ENCODE peak calls at places on chromosomes 2 and 18, in seven cellular contexts. N is cardiac muscle cell; D is CD8-positive, alpha-beta T cell; K is GM23338; F is vagina; W is heart left ventricle; H is WERI-Rb-1. I is an unnamed sample.

GRCh38 chr18:13621886-13622619 is 104.3 kb downstream of the FAM210A start:
- DNase-seq in F (no peak), K (no peak), D (no peak), W (no peak), N (no peak), H (no peak), I (peak)

GRCh38 chr18:24071029-24071428 is 56.5 kb downstream of the TTC39C start:
- DNase-seq in H (no peak), F (no peak), D (no peak), N (no peak), W (no peak), K (no peak), I (no peak)

GRCh38 chr2:157178865-157179264 is 78.6 kb upstream of the GALNT5 start:
- DNase-seq in D (no peak), H (no peak), F (no peak), K (peak), N (no peak), W (no peak), I (no peak)

GRCh38 chr2:159942149-159942548 is 120.3 kb downstream of the PLA2R1 start:
- DNase-seq in K (no peak), D (no peak), W (no peak), N (peak), F (no peak), H (no peak), I (no peak)

GRCh38 chr2:70789304-70790078 is 952 bp downstream of the FIGLA start:
- DNase-seq in F (no peak), N (peak), K (peak), D (peak), H (peak), W (peak), I (peak)

GRCh38 chr18:32469190-32469611 is 1.5 kb downstream of the GAREM1 start:
- DNase-seq in W (peak), N (peak), D (no peak), F (no peak), K (no peak), H (no peak), I (no peak)

GRCh38 chr2:33726415-33726814 is 127.3 kb upstream of the FAM98A start:
- DNase-seq in D (no peak), W (no peak), K (no peak), N (no peak), H (no peak), F (no peak), I (no peak)

GRCh38 chr2:120579916-120580685 is 155.6 kb upstream of the GLI2 start:
- DNase-seq in D (no peak), W (no peak), K (no peak), F (no peak), H (no peak), N (no peak), I (no peak)

GRCh38 chr2:54497738-54498680 is 41.9 kb downstream of the SPTBN1 start:
- DNase-seq in W (no peak), K (peak), H (peak), D (no peak), N (peak), F (no peak), I (no peak)

DNA sequence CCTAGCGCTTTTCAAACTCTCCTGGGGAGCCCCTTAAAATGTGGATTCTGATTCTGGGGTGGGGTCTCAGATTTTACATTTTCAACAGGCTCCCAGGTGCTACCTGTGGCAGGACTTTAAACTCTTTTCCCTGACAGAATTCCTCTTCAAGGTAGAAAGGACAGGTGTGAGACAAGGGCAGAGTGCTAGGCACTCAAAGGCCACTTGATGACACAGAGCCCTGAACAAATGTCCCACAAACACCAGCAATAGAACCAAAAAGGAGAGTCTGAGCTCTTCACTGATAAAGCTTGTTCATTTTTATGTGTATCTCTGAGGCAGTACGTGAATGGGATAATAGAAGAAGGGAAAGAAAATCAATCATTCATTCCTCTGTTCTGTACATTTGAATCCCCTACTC is 77.7 kb upstream of the PELI1 start:
- DNase-seq in D (no peak), H (no peak), N (no peak), F (no peak), K (no peak), W (no peak), I (no peak)
- H3K4me3 ChIP-seq in D (no peak), H (no peak), N (no peak), F (no peak), K (no peak), W (no peak), I (no peak)

GRCh38 chr2:230323385-230324106 is 3.4 kb upstream of the SP140L start:
- DNase-seq in N (no peak), F (no peak), K (peak), H (peak), D (no peak), W (no peak), I (no peak)
- TF ChIP-seq CTCF in N (peak), F (no peak), K (peak), H (peak), D (no peak), W (no peak), I (peak)

GRCh38 chr2:128514555-128514955 is 195.9 kb upstream of the HS6ST1 start:
- DNase-seq in K (no peak), H (no peak), N (no peak), W (no peak), D (no peak), F (no peak), I (no peak)
- H3K4me3 ChIP-seq in K (no peak), H (no peak), N (no peak), W (no peak), D (no peak), F (no peak), I (no peak)

GRCh38 chr2:95022309-95023221 is 2.9 kb upstream of the MAL start:
- DNase-seq in N (peak), F (no peak), H (peak), W (peak), K (peak), D (peak), I (no peak)
- TF ChIP-seq CTCF in N (peak), F (peak), H (peak), W (peak), K (peak), D (peak), I (peak)

DNA sequence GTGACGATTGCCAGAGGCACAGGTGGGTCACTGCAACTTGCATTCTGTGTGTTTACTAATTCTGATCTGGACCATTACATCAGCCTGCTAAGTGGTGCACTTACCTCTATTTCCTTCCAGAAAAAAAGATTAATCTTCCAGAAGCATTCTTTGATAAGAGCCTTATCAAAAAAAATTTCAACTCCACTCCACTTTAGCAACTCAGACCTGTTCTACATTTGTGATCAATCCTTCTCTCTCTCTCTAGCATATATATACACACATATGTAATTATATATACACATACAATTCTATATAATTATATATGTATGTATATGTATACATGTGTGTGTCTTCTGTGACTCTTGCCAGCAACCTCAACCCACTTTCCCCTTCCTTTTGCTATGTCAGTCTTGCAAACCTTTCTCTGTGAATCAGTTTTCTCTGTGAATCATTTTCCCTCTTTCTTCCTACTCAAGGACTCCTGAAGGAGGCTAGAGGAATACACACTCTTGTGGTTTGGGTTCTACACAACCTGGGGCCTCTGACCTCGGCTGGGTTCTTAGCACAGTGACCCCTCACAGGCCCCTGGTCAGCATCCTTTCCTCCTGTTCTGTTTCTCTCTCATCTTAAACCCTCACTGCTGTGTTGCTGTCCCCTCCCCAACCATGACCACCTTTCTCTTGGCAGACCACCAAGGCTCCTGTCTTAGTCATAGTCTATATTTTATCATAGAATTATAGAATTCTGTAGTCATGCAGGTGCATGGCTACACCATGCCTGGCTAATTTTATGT is 130.4 kb upstream of the PELI1 start:
- DNase-seq in N (no peak), F (no peak), H (no peak), D (no peak), K (no peak), W (no peak), I (no peak)
- H3K4me3 ChIP-seq in N (no peak), F (peak), H (no peak), D (no peak), K (peak), W (peak), I (no peak)

I was measured in LNCaP clone FGC.